ENCODE peak calls at places on chromosomes 4 and X, in four cellular contexts. V, X, A and H are unnamed samples.

GRCh38 chrX:69289839-69290123 is 124.5 kb upstream of the PJA1 start:
- DNase-seq in V (no peak), A (no peak), X (no peak), H (no peak)

GRCh38 chrX:53251307-53251706 is 26.3 kb upstream of the KDM5C start:
- DNase-seq in X (no peak), A (no peak), V (no peak), H (peak)

GRCh38 chr4:5721923-5722322 is 10.9 kb downstream of the EVC start:
- DNase-seq in X (no peak), A (no peak), V (no peak), H (no peak)

GRCh38 chr4:61851126-61851525 is 651.0 kb downstream of the ADGRL3 start:
- DNase-seq in A (no peak), V (no peak), X (no peak), H (no peak)

GRCh38 chr4:25457053-25457715 is 80.1 kb downstream of the ANAPC4 start:
- DNase-seq in X (no peak), A (no peak), V (no peak), H (peak)

GRCh38 chr4:184848510-184848909 is 22.7 kb upstream of the ACSL1 start:
- DNase-seq in X (no peak), A (no peak), V (no peak), H (no peak)

GRCh38 chr4:128590773-128591172 is 218.7 kb upstream of the JADE1 start:
- DNase-seq in V (no peak), A (no peak), X (no peak), H (no peak)

GRCh38 chr4:150136036-150136435 is 57.8 kb downstream of the DCLK2 start:
- DNase-seq in X (no peak), A (no peak), V (no peak), H (peak)

GRCh38 chrX:15564981-15565579 is 35.7 kb downstream of the ACE2 start:
- DNase-seq in V (peak), A (no peak), X (peak), H (peak)

GRCh38 chr4:74161676-74162450 is 3.9 kb downstream of the MTHFD2L start:
- DNase-seq in A (no peak), V (no peak), X (no peak), H (peak)

GRCh38 chr4:153426207-153426886 is 39.8 kb upstream of the TMEM131L start:
- DNase-seq in V (no peak), A (no peak), X (no peak), H (no peak)

GRCh38 chr4:10655968-10656367 is 28.6 kb downstream of the CLNK start:
- DNase-seq in A (no peak), V (no peak), X (no peak), H (peak)

GRCh38 chr4:8916251-8916913 is 44.7 kb upstream of the HMX1 start:
- DNase-seq in A (peak), V (peak), X (no peak), H (no peak)

GRCh38 chr4:7399433-7400234 is 35.1 kb downstream of the PSAPL1 start:
- DNase-seq in X (no peak), A (no peak), V (no peak), H (no peak)

GRCh38 chr4:163111588-163111987 is 55.1 kb downstream of the NAF1 start:
- DNase-seq in A (no peak), V (no peak), X (no peak), H (peak)

GRCh38 chrX:131288738-131289511 is at the start of gene IGSF1:
- DNase-seq in X (no peak), A (no peak), V (no peak), H (peak)

GRCh38 chr4:121706595-121707021 is 9.8 kb upstream of the ANXA5 start:
- DNase-seq in X (no peak), V (no peak), A (no peak), H (peak)

GRCh38 chrX:123871309-123871708 is 11.5 kb downstream of the XIAP start:
- DNase-seq in X (no peak), A (no peak), V (no peak), H (no peak)

GRCh38 chr4:159722052-159722451 is 619.2 kb downstream of the RAPGEF2 start:
- DNase-seq in V (no peak), X (no peak), A (no peak), H (no peak)

GRCh38 chrX:2875798-2876399 is 47.2 kb downstream of the GYG2 start:
- DNase-seq in A (no peak), X (no peak), V (no peak), H (peak)

GRCh38 chr4:38509551-38509950 is 154.4 kb upstream of the KLF3 start:
- DNase-seq in X (no peak), A (no peak), V (no peak), H (no peak)

GRCh38 chr4:131551306-131551705 is 1597.8 kb upstream of the PCDH10 start:
- DNase-seq in X (no peak), V (no peak), A (no peak), H (no peak)

GRCh38 chrX:105179644-105180043 is 40.9 kb downstream of the TEX13A start:
- DNase-seq in X (no peak), V (no peak), A (no peak), H (no peak)

GRCh38 chr4:137300776-137301175 is 231.5 kb downstream of the PCDH18 start:
- DNase-seq in V (no peak), A (no peak), X (no peak), H (peak)